ENCODE peak calls at places on chromosome 5, in five cellular contexts. E is HCT116, W is H1, F is HepG2, Z is GM12878. J is an unnamed sample.

GRCh38 chr5:134145061-134145757 is 30.7 kb downstream of the TCF7 start:
- DNase-seq in W (no peak), Z (no peak), F (no peak), E (no peak), J (no peak)

GRCh38 chr5:105414067-105414466 is 1851.5 kb upstream of the NUDT12 start:
- DNase-seq in Z (no peak), E (no peak), W (no peak), F (no peak), J (no peak)

GRCh38 chr5:174251305-174251704 is 205.8 kb downstream of the NSG2 start:
- DNase-seq in Z (no peak), W (no peak), F (no peak), E (no peak), J (no peak)

GRCh38 chr5:19270153-19270552 is 717.8 kb downstream of the CDH18 start:
- DNase-seq in W (no peak), F (no peak), E (no peak), Z (no peak), J (no peak)

GRCh38 chr5:78647838-78648358 is 674 bp downstream of the LHFPL2 start:
- DNase-seq in F (no peak), Z (no peak), W (no peak), E (no peak), J (no peak)

GRCh38 chr5:2180456-2180855 is 297.7 kb upstream of the IRX4 start:
- DNase-seq in E (no peak), Z (no peak), F (no peak), W (no peak), J (no peak)

GRCh38 chr5:139849501-139849900 is 53.9 kb downstream of the PSD2 start:
- DNase-seq in F (no peak), E (no peak), W (no peak), Z (no peak), J (no peak)

GRCh38 chr5:20486826-20487225 is 498.8 kb upstream of the CDH18 start:
- DNase-seq in E (no peak), F (no peak), W (no peak), Z (no peak), J (no peak)

GRCh38 chr5:142235050-142235797 is 89.6 kb downstream of the SPRY4 start:
- DNase-seq in W (peak), F (no peak), E (no peak), Z (no peak), J (no peak)

GRCh38 chr5:50606179-50606578 is 60.3 kb upstream of the PARP8 start:
- DNase-seq in W (no peak), F (no peak), E (no peak), Z (peak), J (no peak)

GRCh38 chr5:112907166-112907611 is 14.8 kb downstream of the REEP5 start:
- DNase-seq in Z (no peak), F (no peak), W (no peak), E (no peak), J (no peak)

GRCh38 chr5:180130876-180131740 is 59.5 kb upstream of the RNF130 start:
- DNase-seq in Z (no peak), W (no peak), F (no peak), E (no peak), J (no peak)

GRCh38 chr5:109589983-109590382 is 99.7 kb upstream of the MAN2A1 start:
- DNase-seq in F (no peak), Z (no peak), E (no peak), W (no peak), J (no peak)

GRCh38 chr5:143449772-143450171 is 46.3 kb upstream of the NR3C1 start:
- DNase-seq in F (no peak), W (no peak), Z (no peak), E (no peak), J (no peak)

GRCh38 chr5:42872865-42873264 is 61.2 kb upstream of the SELENOP start:
- DNase-seq in Z (no peak), E (no peak), F (no peak), W (no peak), J (no peak)

GRCh38 chr5:16615737-16616535 is 861 bp downstream of the RETREG1 start:
- DNase-seq in F (no peak), Z (no peak), E (no peak), W (no peak), J (no peak)

GRCh38 chr5:179613460-179614071 is 9.9 kb downstream of the HNRNPH1 start:
- DNase-seq in E (no peak), W (no peak), F (no peak), Z (no peak), J (no peak)

GRCh38 chr5:78706825-78707224 is 58.3 kb upstream of the LHFPL2 start:
- DNase-seq in E (no peak), W (no peak), Z (no peak), F (no peak), J (no peak)

GRCh38 chr5:14326035-14326909 is 183.1 kb downstream of the TRIO start:
- DNase-seq in E (no peak), F (peak), Z (no peak), W (no peak), J (no peak)

GRCh38 chr5:150658121-150658520 is 2.9 kb upstream of the MYOZ3 start:
- DNase-seq in E (no peak), W (no peak), Z (no peak), F (no peak), J (no peak)

GRCh38 chr5:78908173-78908901 is 76.8 kb downstream of the ARSB start:
- DNase-seq in Z (no peak), W (no peak), F (no peak), E (no peak), J (no peak)

GRCh38 chr5:156628421-156628820 is 221.7 kb upstream of the PPP1R2B start:
- DNase-seq in E (no peak), F (no peak), W (no peak), Z (no peak), J (no peak)

GRCh38 chr5:93252165-93252564 is 328.9 kb downstream of the NR2F1-AS1 start:
- DNase-seq in Z (no peak), F (peak), W (no peak), E (peak), J (no peak)

GRCh38 chr5:165076686-165077085 is 1571.3 kb downstream of the MAT2B start:
- DNase-seq in W (no peak), Z (no peak), E (no peak), F (no peak), J (no peak)

GRCh38 chr5:171029401-171029800 is 167.6 kb downstream of the RANBP17 start:
- DNase-seq in Z (no peak), W (no peak), E (no peak), F (no peak), J (no peak)

GRCh38 chr5:61999371-61999770 is 306.6 kb upstream of the KIF2A start:
- DNase-seq in W (no peak), Z (no peak), F (no peak), E (no peak), J (no peak)

GRCh38 chr5:55665065-55665464 is 47.1 kb downstream of the SLC38A9 start:
- DNase-seq in W (no peak), E (no peak), Z (no peak), F (no peak), J (no peak)

GRCh38 chr5:122311400-122311887 is 593 bp upstream of the SNCAIP start:
- DNase-seq in W (peak), Z (no peak), F (no peak), E (no peak), J (no peak)
- H3K9ac ChIP-seq in W (no peak), Z (no peak), F (no peak), E (no peak), J (no peak)

DNA sequence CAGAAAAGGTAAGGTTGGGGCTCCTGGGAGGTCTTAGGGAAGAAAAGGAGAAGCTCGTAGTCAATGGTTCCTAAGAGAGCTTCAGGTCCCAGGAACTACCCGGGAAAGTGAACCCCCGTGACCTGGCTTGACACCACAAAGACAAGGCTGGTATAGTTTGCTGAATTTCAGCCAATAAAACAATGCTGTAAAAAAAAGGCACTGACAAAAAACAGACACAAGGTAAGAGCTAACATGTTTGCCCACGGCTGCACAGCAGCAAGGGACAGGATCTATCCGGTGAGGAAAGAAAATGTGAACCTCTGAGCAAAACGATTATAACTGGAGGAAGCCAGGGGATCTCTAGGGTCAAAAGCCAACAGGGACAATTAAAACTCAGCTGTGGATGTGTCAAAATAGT is 17.1 kb downstream of the SLIT3 start:
- DNase-seq in W (no peak), E (no peak), F (no peak), Z (no peak), J (no peak)
- TF ChIP-seq POLR2AphosphoS5 in W (no peak), E (no peak), F (no peak), Z (no peak), J (no peak)

GRCh38 chr5:116573279-116573616 is 1.4 kb downstream of the SEMA6A start:
- DNase-seq in E (no peak), F (no peak), W (peak), Z (no peak), J (no peak)

GRCh38 chr5:116575635-116576042 is 1.0 kb upstream of the SEMA6A start:
- DNase-seq in F (no peak), E (no peak), Z (no peak), W (peak), J (no peak)

GRCh38 chr5:116572375-116573278 is 2.0 kb downstream of the SEMA6A start:
- DNase-seq in W (peak), E (no peak), F (no peak), Z (no peak), J (no peak)

GRCh38 chr5:116574682-116575634 is at the start of gene SEMA6A:
- DNase-seq in F (peak), W (peak), E (peak), Z (peak), J (no peak)

DNA sequence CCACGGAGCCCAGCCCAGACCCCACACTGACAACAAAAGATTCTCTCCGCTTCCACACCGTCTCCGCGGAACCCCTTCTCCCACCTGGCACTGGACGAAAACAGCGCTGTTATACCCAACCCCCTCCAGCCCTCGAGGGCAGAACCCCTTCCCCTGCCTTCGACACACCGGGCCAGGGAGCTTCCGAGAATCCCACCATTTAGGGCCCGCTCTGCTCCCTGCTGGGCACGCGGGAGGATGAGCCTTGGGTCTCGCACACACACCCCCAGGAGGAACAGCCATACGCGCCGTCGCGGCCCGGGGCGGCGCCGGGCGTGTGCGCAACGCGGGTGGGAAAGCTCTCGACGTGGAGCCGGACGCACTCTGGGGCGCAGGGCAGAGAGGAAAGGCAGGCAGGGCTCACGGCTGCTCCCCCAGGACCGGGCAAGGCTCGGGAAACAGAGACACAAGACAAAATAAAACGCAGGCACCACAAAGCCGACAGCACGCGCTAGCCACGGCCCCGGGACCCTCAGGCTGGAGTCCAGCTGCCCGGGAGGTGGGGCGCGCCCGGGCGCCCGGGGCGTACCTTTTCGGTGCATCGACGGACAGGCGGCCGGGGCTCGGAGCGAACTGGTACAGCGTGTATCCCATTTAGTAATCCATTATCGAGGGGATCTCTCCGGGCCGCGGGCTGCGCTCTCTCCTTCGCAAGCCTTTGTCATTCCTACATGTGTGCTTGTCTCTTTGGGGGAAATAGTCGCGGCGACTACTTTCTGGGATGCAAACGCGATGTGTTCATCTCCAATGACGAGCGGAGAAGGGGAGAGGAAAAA is 799 bp downstream of the SEMA6A start:
- DNase-seq in E (no peak), W (no peak), F (no peak), Z (no peak), J (no peak)
- H3K9ac ChIP-seq in E (peak), W (peak), F (peak), Z (peak), J (peak)

GRCh38 chr5:149435015-149435376 is 55.9 kb upstream of the IL17B start:
- DNase-seq in Z (no peak), E (no peak), F (no peak), W (no peak), J (no peak)
- TF ChIP-seq POLR2AphosphoS5 in Z (no peak), E (no peak), F (no peak), W (no peak), J (no peak)

GRCh38 chr5:11477786-11478185 is 426.5 kb downstream of the CTNND2 start:
- DNase-seq in Z (no peak), F (no peak), E (no peak), W (no peak), J (no peak)
- H3K9ac ChIP-seq in Z (no peak), F (no peak), E (no peak), W (no peak), J (no peak)

GRCh38 chr5:154756203-154756870 is 1.2 kb downstream of the LARP1 start:
- DNase-seq in W (no peak), F (no peak), Z (no peak), E (no peak), J (no peak)
- TF ChIP-seq POLR2AphosphoS5 in W (peak), F (no peak), Z (no peak), E (peak), J (no peak)

GRCh38 chr5:92002875-92003274 is 619.8 kb upstream of the ARRDC3 start:
- DNase-seq in W (no peak), Z (no peak), E (no peak), F (no peak), J (no peak)
- H3K9ac ChIP-seq in W (no peak), Z (no peak), E (no peak), F (no peak), J (no peak)

GRCh38 chr5:36150676-36151433 is 832 bp downstream of the LMBRD2 start:
- DNase-seq in F (peak), W (peak), E (peak), Z (no peak), J (no peak)
- TF ChIP-seq POLR2AphosphoS5 in F (peak), W (peak), E (no peak), Z (peak), J (peak)

GRCh38 chr5:177594071-177594470 is 2.1 kb downstream of the TMED9 start:
- DNase-seq in Z (no peak), W (no peak), E (no peak), F (no peak), J (no peak)
- H3K9ac ChIP-seq in Z (no peak), W (no peak), E (no peak), F (no peak), J (no peak)

J was measured in SK-N-MC.